ENCODE peak calls at places on chromosomes 4 and X, in five cellular contexts. Q is neural crest cell, E is GM10248, C is dorsolateral prefrontal cortex, H is lower lobe of right lung. X is an unnamed sample.

GRCh38 chr4:148061795-148062194 is 329.9 kb downstream of the ARHGAP10 start:
- DNase-seq in Q (no peak), E (no peak), C (no peak), H (no peak), X (no peak)

GRCh38 chr4:34289489-34289888 is 1954.8 kb downstream of the ARAP2 start:
- DNase-seq in Q (no peak), E (no peak), C (no peak), H (no peak), X (no peak)

GRCh38 chr4:85740431-85740861 is 265.5 kb downstream of the ARHGAP24 start:
- DNase-seq in Q (no peak), E (no peak), C (no peak), H (no peak), X (no peak)

GRCh38 chr4:164154416-164154815 is 599.5 kb upstream of the SMIM31 start:
- DNase-seq in Q (no peak), E (no peak), C (no peak), H (no peak), X (no peak)

GRCh38 chr4:186149872-186150271 is 41.5 kb upstream of the CYP4V2 start:
- DNase-seq in Q (peak; percentile 64), E (no peak), C (no peak), H (no peak), X (peak; percentile 67)

GRCh38 chr4:41132055-41132683 is 82.2 kb downstream of the APBB2 start:
- DNase-seq in Q (no peak), E (no peak), C (no peak), H (no peak), X (no peak)

GRCh38 chr4:53012738-53013137 is 150.6 kb downstream of the RASL11B start:
- DNase-seq in Q (no peak), E (no peak), C (no peak), H (no peak), X (no peak)

GRCh38 chrX:19709812-19710518 is 177.4 kb downstream of the SH3KBP1 start:
- DNase-seq in Q (no peak), E (no peak), C (no peak), H (no peak), X (no peak)

GRCh38 chrX:31658360-31658759 is 586.5 kb upstream of the FTHL17 start:
- DNase-seq in Q (no peak), E (peak; percentile 3), C (no peak), H (no peak), X (no peak)

GRCh38 chr4:36292551-36293188 is 11.3 kb downstream of the DTHD1 start:
- DNase-seq in Q (no peak), E (no peak), C (no peak), H (no peak), X (no peak)

GRCh38 chr4:142743071-142743825 is 102.9 kb downstream of the INPP4B start:
- DNase-seq in Q (no peak), E (no peak), C (no peak), H (no peak), X (no peak)

GRCh38 chr4:147772459-147772969 is 40.6 kb downstream of the ARHGAP10 start:
- DNase-seq in Q (no peak), E (no peak), C (no peak), H (no peak), X (no peak)

GRCh38 chrX:136166221-136166855 is 19.0 kb downstream of the FHL1 start:
- DNase-seq in Q (no peak), E (no peak), C (no peak), H (no peak), X (no peak)

GRCh38 chr4:76752911-76753494 is 144.9 kb downstream of the SOWAHB start:
- DNase-seq in Q (no peak), E (no peak), C (peak; percentile 30), H (no peak), X (no peak)

GRCh38 chr4:24743931-24744330 is 51.4 kb upstream of the SOD3 start:
- DNase-seq in Q (no peak), E (no peak), C (no peak), H (no peak), X (no peak)

GRCh38 chr4:10032625-10033024 is 11.3 kb upstream of the SLC2A9 start:
- DNase-seq in Q (no peak), E (no peak), C (no peak), H (no peak), X (no peak)

GRCh38 chr4:22895482-22895881 is 202.7 kb downstream of the GBA3 start:
- DNase-seq in Q (no peak), E (no peak), C (no peak), H (no peak), X (no peak)

GRCh38 chrX:107861056-107861455 is 35.4 kb downstream of the MID2 start:
- DNase-seq in Q (no peak), E (no peak), C (no peak), H (no peak), X (no peak)

GRCh38 chr4:8507251-8507570 is 66.6 kb downstream of the TRMT44 start:
- DNase-seq in Q (no peak), E (no peak), C (no peak), H (no peak), X (no peak)

GRCh38 chr4:38803833-38804653 is 548 bp downstream of the TLR1 start:
- DNase-seq in Q (no peak), E (peak; percentile 57), C (no peak), H (no peak), X (no peak)

GRCh38 chrX:18354369-18355329 is at the start of gene SCML2:
- DNase-seq in Q (peak; percentile 41), E (peak; percentile 25), C (peak; percentile 26), H (peak; percentile 46), X (peak; percentile 68)

GRCh38 chrX:150570512-150570911 is 2.1 kb downstream of the MTM1 start:
- DNase-seq in Q (no peak), E (no peak), C (no peak), H (no peak), X (no peak)

GRCh38 chr4:1310031-1310795 is 20.5 kb downstream of the MAEA start:
- DNase-seq in Q (no peak), E (no peak), C (no peak), H (no peak), X (no peak)

GRCh38 chrX:133415276-133416105 is at the start of gene GPC4:
- DNase-seq in Q (peak; percentile 64), E (no peak), C (no peak), H (peak; percentile 80), X (peak; percentile 81)

GRCh38 chrX:142076633-142077032 is 128.5 kb downstream of the MAGEC2 start:
- DNase-seq in Q (no peak), E (no peak), C (no peak), H (no peak), X (no peak)

GRCh38 chrX:72048515-72049455 is 82.9 kb downstream of the RTL5 start:
- DNase-seq in Q (no peak), E (no peak), C (no peak), H (no peak), X (no peak)

GRCh38 chr4:87278335-87278794 is 44.3 kb downstream of the HSD17B13 start:
- DNase-seq in Q (no peak), E (no peak), C (no peak), H (no peak), X (no peak)

GRCh38 chrX:56738670-56739069 is 9.6 kb downstream of the NBDY start:
- DNase-seq in Q (no peak), E (no peak), C (no peak), H (no peak), X (no peak)

GRCh38 chrX:46582325-46582724 is 8.8 kb downstream of the CHST7 start:
- DNase-seq in Q (no peak), E (no peak), C (no peak), H (no peak), X (no peak)

GRCh38 chr4:61760820-61761219 is 560.7 kb downstream of the ADGRL3 start:
- DNase-seq in Q (no peak), E (no peak), C (no peak), H (no peak), X (no peak)

GRCh38 chr4:162839814-162840213 is 326.9 kb downstream of the NAF1 start:
- DNase-seq in Q (no peak), E (no peak), C (no peak), H (no peak), X (no peak)

GRCh38 chr4:72974694-72975487 is 94.6 kb downstream of the COX18 start:
- DNase-seq in Q (no peak), E (no peak), C (no peak), H (no peak), X (no peak)

GRCh38 chrX:129996120-129996519 is 13.7 kb downstream of the BCORL1 start:
- DNase-seq in Q (no peak), E (no peak), C (no peak), H (no peak), X (no peak)

GRCh38 chr4:152640058-152640921 is 39.5 kb downstream of the TMEM154 start:
- DNase-seq in Q (no peak), E (no peak), C (no peak), H (no peak), X (no peak)

DNA sequence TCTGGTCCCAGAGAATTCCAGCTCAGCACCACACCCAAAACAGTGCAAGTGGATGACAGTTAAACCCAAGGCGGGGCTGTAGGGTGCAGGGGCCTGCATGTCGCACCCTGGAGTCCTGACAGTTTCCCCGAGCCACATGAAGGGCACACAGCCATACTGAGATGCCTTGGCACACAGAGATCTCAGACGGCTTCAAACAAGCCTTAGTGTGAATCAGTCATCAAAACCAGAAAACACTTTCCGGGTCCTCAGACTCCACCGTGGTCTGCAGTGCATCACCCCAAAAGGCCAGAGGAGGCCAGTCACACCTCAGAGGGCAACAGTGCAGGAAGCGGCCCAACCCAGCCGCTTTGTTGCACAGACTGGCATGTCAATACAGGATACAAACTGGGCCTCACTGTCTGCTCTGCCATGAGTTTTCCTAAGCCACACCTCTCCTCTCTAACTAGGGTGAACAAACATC is 64.6 kb upstream of the ENPP6 start:
- DNase-seq in Q (no peak), E (peak; percentile 50), C (no peak), H (peak; percentile 66), X (no peak)
- TF ChIP-seq CTCF in Q (peak; percentile 25), E (peak; percentile 39), C (no peak), H (peak; percentile 30), X (peak; percentile 18)

GRCh38 chrX:49186125-49187027 is at the start of gene PRICKLE3:
- DNase-seq in Q (peak; percentile 50), E (peak; percentile 82), C (no peak), H (peak; percentile 92), X (no peak)
- TF ChIP-seq CTCF in Q (peak; percentile 39), E (peak; percentile 55), C (peak; percentile 42), H (peak; percentile 50), X (peak; percentile 33)

GRCh38 chr4:16508968-16509367 is 282.7 kb upstream of the TAPT1 start:
- DNase-seq in Q (no peak), E (no peak), C (no peak), H (no peak), X (no peak)
- TF ChIP-seq CTCF in Q (peak; percentile 34), E (peak; percentile 2), C (no peak), H (peak; percentile 21), X (peak; percentile 62)

DNA sequence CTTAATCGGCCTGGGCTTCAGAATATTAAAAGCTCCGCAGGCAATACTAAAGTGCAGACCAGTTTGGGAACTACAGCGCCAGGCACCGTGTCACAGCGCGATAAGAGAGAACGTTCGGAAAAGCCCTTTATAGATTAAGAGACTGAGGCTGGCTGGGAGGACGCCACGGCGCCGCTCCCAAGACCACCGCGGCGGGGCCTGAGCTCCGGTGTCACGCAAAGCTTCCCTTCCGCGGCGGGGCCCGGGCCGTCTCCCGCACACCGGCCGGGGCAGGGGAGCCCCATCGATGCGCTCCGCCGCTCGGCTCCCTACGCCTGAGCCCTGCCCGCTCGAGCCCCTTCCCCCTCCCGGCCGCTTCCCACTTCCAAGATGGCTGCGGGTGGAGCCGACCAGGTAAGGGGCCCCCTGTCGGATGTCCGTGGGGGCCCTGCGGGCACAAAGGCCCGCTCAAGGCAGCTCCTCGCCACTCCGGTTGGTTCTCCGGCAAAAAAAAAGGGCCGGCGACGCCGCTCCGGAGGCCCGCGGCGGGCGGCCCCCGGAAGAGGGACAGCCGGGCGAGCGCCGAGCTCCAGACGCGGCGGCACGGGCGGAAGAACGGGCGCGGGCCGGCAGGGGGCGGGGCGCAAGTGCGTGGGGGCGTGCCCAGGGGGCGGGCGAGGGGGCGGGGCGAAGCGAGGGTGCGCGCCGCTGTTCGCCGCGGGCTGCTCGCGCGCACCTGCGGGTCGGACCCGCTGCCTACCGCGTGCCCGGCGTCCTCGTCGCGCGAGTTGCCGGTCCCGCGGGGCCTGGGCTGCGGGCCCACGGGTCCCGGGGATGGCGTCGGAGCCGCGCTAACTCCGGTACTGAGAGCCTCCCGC is at the start of gene TBC1D14:
- DNase-seq in Q (peak; percentile 78), E (peak; percentile 96), C (peak; percentile 89), H (peak; percentile 92), X (peak; percentile 91)
- TF ChIP-seq CTCF in Q (peak; percentile 37), E (no peak), C (no peak), H (peak; percentile 16), X (peak; percentile 48)